ENCODE peak calls at places on chromosomes 12 and 14, in five cellular contexts. One of them, this sample, is unnamed.

GRCh38 chr12:94055528-94055927 is 92.8 kb upstream of the PLXNC1 start:
- DNase-seq in amniotic epithelial cell: no peak
- DNase-seq in mucosa of descending colon: no peak
- DNase-seq in H54: no peak
- DNase-seq in cardiac fibroblast: no peak
- DNase-seq in this sample: no peak

GRCh38 chr12:119624971-119625370 is 31.4 kb downstream of the TMEM233 start:
- DNase-seq in amniotic epithelial cell: no peak
- DNase-seq in mucosa of descending colon: no peak
- DNase-seq in H54: no peak
- DNase-seq in cardiac fibroblast: peak; percentile 21
- DNase-seq in this sample: no peak

GRCh38 chr12:70920251-70920851 is at the start of gene PTPRR:
- DNase-seq in amniotic epithelial cell: no peak
- DNase-seq in mucosa of descending colon: no peak
- DNase-seq in H54: no peak
- DNase-seq in cardiac fibroblast: peak; percentile 19
- DNase-seq in this sample: no peak

GRCh38 chr12:70664463-70664862 is 27.2 kb upstream of the PTPRB start:
- DNase-seq in amniotic epithelial cell: no peak
- DNase-seq in mucosa of descending colon: no peak
- DNase-seq in H54: peak; percentile 7
- DNase-seq in cardiac fibroblast: peak; percentile 38
- DNase-seq in this sample: no peak

GRCh38 chr12:22256076-22256475 is 78.4 kb downstream of the ST8SIA1 start:
- DNase-seq in amniotic epithelial cell: peak; percentile 36
- DNase-seq in mucosa of descending colon: no peak
- DNase-seq in H54: no peak
- DNase-seq in cardiac fibroblast: peak; percentile 42
- DNase-seq in this sample: no peak

GRCh38 chr14:24224618-24225071 is 7.5 kb downstream of the NEDD8 start:
- DNase-seq in amniotic epithelial cell: peak; percentile 91
- DNase-seq in mucosa of descending colon: no peak
- DNase-seq in H54: no peak
- DNase-seq in cardiac fibroblast: peak; percentile 87
- DNase-seq in this sample: peak; percentile 90

GRCh38 chr12:70305794-70306193 is 60.3 kb upstream of the KCNMB4 start:
- DNase-seq in amniotic epithelial cell: no peak
- DNase-seq in mucosa of descending colon: no peak
- DNase-seq in H54: no peak
- DNase-seq in cardiac fibroblast: no peak
- DNase-seq in this sample: no peak

GRCh38 chr12:75982974-75983660 is 48.5 kb downstream of the PHLDA1 start:
- DNase-seq in amniotic epithelial cell: no peak
- DNase-seq in mucosa of descending colon: no peak
- DNase-seq in H54: no peak
- DNase-seq in cardiac fibroblast: no peak
- DNase-seq in this sample: no peak

GRCh38 chr14:68687746-68688145 is 105.1 kb downstream of the ZFP36L1 start:
- DNase-seq in amniotic epithelial cell: peak; percentile 88
- DNase-seq in mucosa of descending colon: no peak
- DNase-seq in H54: peak; percentile 52
- DNase-seq in cardiac fibroblast: peak; percentile 52
- DNase-seq in this sample: peak; percentile 84

This sample was measured in NCI-H226.